ENCODE peak calls at places on chromosomes 16 and 17, in six cellular contexts. B is A549, U is SK-N-SH, A is K562, S is IMR-90, C is H1. X is an unnamed sample.

GRCh38 chr16:74667215-74667765 is 613 bp upstream of the RFWD3 start:
- DNase-seq in S (peak; percentile 3), B (peak; percentile 14), U (peak; percentile 24), C (peak; percentile 68), A (peak; percentile 70), X (no peak)

GRCh38 chr16:78478267-78478821 is 378.9 kb downstream of the WWOX start:
- DNase-seq in U (peak; percentile 19), S (no peak), C (peak; percentile 64), A (peak; percentile 6), B (peak; percentile 18), X (no peak)

GRCh38 chr16:25419123-25419522 is 161.5 kb upstream of the ZKSCAN2 start:
- DNase-seq in S (no peak), B (no peak), A (no peak), C (no peak), U (no peak), X (no peak)

GRCh38 chr17:7138800-7139381 is 24.3 kb upstream of the ASGR2 start:
- DNase-seq in U (no peak), C (no peak), S (no peak), B (no peak), A (no peak), X (no peak)

GRCh38 chr16:20865420-20866126 is 34.6 kb downstream of the DCUN1D3 start:
- DNase-seq in C (no peak), B (peak; percentile 35), S (peak; percentile 64), A (no peak), U (no peak), X (peak; percentile 64)

GRCh38 chr17:34146440-34147043 is 108.5 kb upstream of the CCL2 start:
- DNase-seq in S (no peak), B (peak; percentile 61), C (peak; percentile 90), U (peak; percentile 64), A (peak; percentile 67), X (no peak)

GRCh38 chr17:28369684-28370034 is 448 bp downstream of the VTN start:
- DNase-seq in A (no peak), S (no peak), U (no peak), B (no peak), C (no peak), X (no peak)

GRCh38 chr17:77727216-77727615 is 231.3 kb upstream of the TNRC6C start:
- DNase-seq in S (no peak), C (peak; percentile 27), U (no peak), A (no peak), B (no peak), X (no peak)

GRCh38 chr16:84459941-84460405 is 44.5 kb downstream of the MEAK7 start:
- DNase-seq in B (no peak), A (no peak), S (no peak), C (no peak), U (no peak), X (no peak)

GRCh38 chr16:72986011-72986410 is 61.9 kb downstream of the ZFHX3 start:
- DNase-seq in U (no peak), S (no peak), C (no peak), A (no peak), B (no peak), X (no peak)

GRCh38 chr17:27239046-27239445 is 54.9 kb upstream of the WSB1 start:
- DNase-seq in B (no peak), C (no peak), S (no peak), U (no peak), A (no peak), X (peak; percentile 61)

GRCh38 chr17:41917957-41918391 is 777 bp downstream of the ACLY start:
- DNase-seq in U (peak; percentile 78), A (peak; percentile 69), S (peak; percentile 31), C (peak; percentile 51), B (peak; percentile 44), X (no peak)

GRCh38 chr16:50270510-50271147 is 4.3 kb downstream of the ADCY7 start:
- DNase-seq in B (no peak), U (no peak), A (no peak), S (no peak), C (no peak), X (no peak)

GRCh38 chr17:40284085-40284713 is 3.5 kb upstream of the CDC6 start:
- DNase-seq in S (peak; percentile 83), C (no peak), U (no peak), B (no peak), A (no peak), X (no peak)

GRCh38 chr17:30472238-30472890 is 4.8 kb upstream of the GOSR1 start:
- DNase-seq in C (no peak), U (no peak), A (no peak), B (no peak), S (no peak), X (no peak)

GRCh38 chr17:12973496-12974318 is 44.1 kb downstream of the ELAC2 start:
- DNase-seq in B (no peak), C (peak; percentile 66), U (no peak), S (no peak), A (no peak), X (no peak)

GRCh38 chr17:81647640-81648012 is 8.7 kb downstream of the PDE6G start:
- DNase-seq in A (no peak), C (peak; percentile 53), S (no peak), B (no peak), U (no peak), X (no peak)

GRCh38 chr17:53949473-53950090 is 126.9 kb downstream of the KIF2B start:
- DNase-seq in C (no peak), A (no peak), U (no peak), B (no peak), S (no peak), X (no peak)

GRCh38 chr17:74513987-74514631 is 17.2 kb downstream of the CD300LB start:
- DNase-seq in A (peak; percentile 15), C (peak; percentile 61), B (peak; percentile 87), S (peak; percentile 31), U (no peak), X (peak; percentile 73)

GRCh38 chr16:77431131-77431670 is 3.6 kb downstream of the ADAMTS18 start:
- DNase-seq in A (no peak), C (no peak), S (no peak), U (no peak), B (no peak), X (no peak)

GRCh38 chr17:17515921-17516295 is 19.7 kb upstream of the RASD1 start:
- DNase-seq in C (no peak), S (peak; percentile 68), U (no peak), B (no peak), A (no peak), X (no peak)

GRCh38 chr16:16045879-16046278 is 96.5 kb downstream of the ABCC1 start:
- DNase-seq in B (no peak), U (peak; percentile 29), C (no peak), S (no peak), A (no peak), X (no peak)

GRCh38 chr17:30346211-30346831 is 12.5 kb upstream of the TMIGD1 start:
- DNase-seq in C (no peak), B (no peak), S (no peak), U (no peak), A (no peak), X (no peak)

GRCh38 chr17:42563543-42563942 is 1.6 kb downstream of the COASY start:
- DNase-seq in C (no peak), U (no peak), S (no peak), B (no peak), A (no peak), X (no peak)

GRCh38 chr16:13343981-13344380 is 442.6 kb downstream of the SHISA9 start:
- DNase-seq in U (no peak), B (no peak), C (no peak), A (no peak), S (no peak), X (no peak)

GRCh38 chr17:10757067-10757466 is 27.2 kb upstream of the TMEM220 start:
- DNase-seq in C (no peak), A (no peak), B (peak; percentile 39), S (no peak), U (peak; percentile 45), X (no peak)

GRCh38 chr17:56699186-56699895 is 105.8 kb downstream of the NOG start:
- DNase-seq in S (peak; percentile 99), A (no peak), B (peak; percentile 97), U (peak; percentile 38), C (peak; percentile 61), X (no peak)

GRCh38 chr17:76153640-76154039 is 12.6 kb upstream of the FOXJ1 start:
- DNase-seq in B (no peak), S (peak; percentile 12), A (no peak), U (no peak), C (no peak), X (no peak)

GRCh38 chr17:35313875-35314409 is 59.5 kb downstream of the SLFN11 start:
- DNase-seq in A (no peak), B (no peak), C (no peak), U (peak; percentile 2), S (no peak), X (no peak)

GRCh38 chr16:67415872-67416793 is at the start of gene ZDHHC1:
- DNase-seq in C (peak; percentile 94), B (peak; percentile 78), S (peak; percentile 61), U (peak; percentile 96), A (no peak), X (no peak)
- TF ChIP-seq RFX5 in C (no peak), B (no peak), S (no peak), U (no peak), A (no peak), X (no peak)

GRCh38 chr17:14429084-14429483 is 128.2 kb downstream of the HS3ST3B1 start:
- DNase-seq in C (no peak), A (no peak), B (no peak), U (no peak), S (no peak), X (no peak)

GRCh38 chr17:14432058-14432457 is 131.2 kb downstream of the HS3ST3B1 start:
- DNase-seq in U (no peak), B (no peak), S (no peak), C (no peak), A (no peak), X (no peak)

GRCh38 chr17:14428640-14429029 is 127.8 kb downstream of the HS3ST3B1 start:
- DNase-seq in U (no peak), S (no peak), A (no peak), C (no peak), B (no peak), X (no peak)

DNA sequence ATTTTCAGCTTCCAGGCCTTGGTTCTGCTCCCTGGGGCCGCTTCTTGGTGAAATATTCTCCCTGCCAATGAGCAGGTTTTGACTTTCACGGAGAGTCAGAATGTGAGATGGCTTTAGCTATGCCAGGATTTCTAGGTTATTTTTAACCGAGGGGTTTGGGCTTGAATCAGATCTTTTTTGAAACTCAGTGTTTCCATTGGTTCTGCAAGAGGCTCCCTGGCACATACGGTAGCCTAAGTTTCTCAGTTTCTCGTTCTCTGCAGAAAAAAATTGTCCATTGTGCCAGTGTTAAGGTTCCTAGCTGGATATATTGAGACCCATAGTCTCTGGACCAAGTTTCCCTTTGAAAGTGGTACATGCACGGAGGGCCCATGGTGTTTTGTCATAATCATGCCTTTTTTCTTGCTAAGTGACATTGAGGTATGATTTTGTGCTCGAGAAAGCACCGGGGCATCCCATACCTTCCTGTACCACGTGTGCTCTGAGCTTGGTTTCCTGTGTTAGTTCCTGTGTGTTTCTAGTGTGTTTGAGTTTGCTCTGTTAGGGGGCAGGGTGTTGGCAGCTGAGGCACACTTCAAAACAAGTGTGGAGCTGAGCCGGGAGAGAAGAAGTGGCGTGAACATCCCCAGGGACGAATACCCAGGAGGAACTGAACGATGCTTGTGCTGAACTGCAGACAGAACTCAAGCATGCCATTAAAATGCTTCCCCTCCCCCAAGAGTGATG is 127.2 kb downstream of the HS3ST3B1 start:
- DNase-seq in S (no peak), C (no peak), B (no peak), A (no peak), U (no peak), X (peak; percentile 3)
- TF ChIP-seq RFX5 in S (no peak), C (no peak), B (no peak), A (no peak), U (no peak), X (no peak)

GRCh38 chr16:29806641-29807425 is 504 bp downstream of the MAZ start:
- DNase-seq in U (peak; percentile 70), A (peak; percentile 90), S (no peak), C (peak; percentile 79), B (peak; percentile 88), X (no peak)
- TF ChIP-seq RFX5 in U (no peak), A (no peak), S (no peak), C (no peak), B (no peak), X (no peak)

GRCh38 chr17:69853533-69854262 is 221.3 kb upstream of the KCNJ16 start:
- DNase-seq in S (no peak), U (no peak), C (no peak), B (no peak), A (no peak), X (no peak)
- TF ChIP-seq RFX5 in S (no peak), U (no peak), C (no peak), B (no peak), A (no peak), X (no peak)

X was measured in GM12878.